ENCODE peak calls at places on chromosome 16, in eight cellular contexts. Z is Daoy; O is T-helper 1 cell; E is GM13976; H is body of pancreas; Q is bronchial epithelial cell; F is skeletal muscle cell; A is T-helper 2 cell treated with Interferon-gamma antibody and Interleukin-4, amounts not matched to agents 5 μg/mL and 100 μg/mL, for 36 hours. T is an unnamed sample.

GRCh38 chr16:79534143-79534542 is 66.4 kb downstream of the MAF start:
- DNase-seq in Z (no peak), O (no peak), E (no peak), H (no peak), Q (no peak), F (no peak), A (no peak), T (no peak)

GRCh38 chr16:82231021-82231787 is 61.2 kb upstream of the MPHOSPH6 start:
- DNase-seq in Z (no peak), O (no peak), E (no peak), H (peak; percentile 25), Q (peak; percentile 70), F (no peak), A (no peak), T (no peak)

GRCh38 chr16:48300391-48300856 is 53.1 kb upstream of the ABCC11 start:
- DNase-seq in Z (no peak), O (no peak), E (no peak), H (peak; percentile 47), Q (no peak), F (peak; percentile 67), A (no peak), T (no peak)

GRCh38 chr16:1884155-1884760 is 12.3 kb upstream of the MEIOB start:
- DNase-seq in Z (no peak), O (no peak), E (no peak), H (peak; percentile 47), Q (peak; percentile 45), F (no peak), A (no peak), T (peak; percentile 30)

GRCh38 chr16:75099075-75099667 is 17.4 kb downstream of the LDHD start:
- DNase-seq in Z (no peak), O (no peak), E (no peak), H (no peak), Q (no peak), F (no peak), A (no peak), T (no peak)

GRCh38 chr16:57394444-57394843 is 10.1 kb upstream of the CCL17 start:
- DNase-seq in Z (no peak), O (no peak), E (no peak), H (peak; percentile 35), Q (peak; percentile 81), F (no peak), A (no peak), T (peak; percentile 36)

GRCh38 chr16:76946879-76947278 is 244.1 kb upstream of the MON1B start:
- DNase-seq in Z (peak; percentile 76), O (no peak), E (no peak), H (peak; percentile 5), Q (peak; percentile 68), F (peak; percentile 67), A (no peak), T (peak; percentile 54)

GRCh38 chr16:69726313-69727060 is at the start of gene NQO1:
- DNase-seq in Z (peak; percentile 98), O (peak; percentile 68), E (peak; percentile 97), H (peak; percentile 95), Q (peak; percentile 92), F (peak; percentile 94), A (peak; percentile 92), T (peak; percentile 99)

GRCh38 chr16:52677487-52677886 is 130.5 kb upstream of the TOX3 start:
- DNase-seq in Z (no peak), O (no peak), E (no peak), H (no peak), Q (peak; percentile 38), F (no peak), A (no peak), T (no peak)

GRCh38 chr16:1890701-1891035 is 18.7 kb upstream of the MEIOB start:
- DNase-seq in Z (no peak), O (no peak), E (no peak), H (no peak), Q (peak; percentile 47), F (no peak), A (no peak), T (no peak)